ENCODE peak calls at places on chromosomes 3 and 15, in six cellular contexts. T is heart left ventricle, N is HCT116, K is tibial nerve, R is psoas muscle, Q is tibial artery. I is an unnamed sample. For H3K4me1, the result is how much of the 10 kb centered on the place peaks cover.

GRCh38 chr3:156449712-156450574 is 105.0 kb downstream of the SSR3 start:
- DNase-seq in T (no peak), N (peak), K (no peak), R (no peak), Q (no peak), I (no peak)

GRCh38 chr3:177050466-177051237 is 146.6 kb downstream of the TBL1XR1 start:
- DNase-seq in T (no peak), N (peak), K (no peak), R (no peak), Q (no peak), I (no peak)

GRCh38 chr15:62365795-62366442 is 200.8 kb upstream of the C2CD4B start:
- DNase-seq in T (no peak), N (no peak), K (no peak), R (no peak), Q (no peak), I (no peak)

GRCh38 chr3:32322311-32322710 is 69.3 kb upstream of the CMTM7 start:
- DNase-seq in T (no peak), N (no peak), K (no peak), R (no peak), Q (no peak), I (no peak)

GRCh38 chr3:13245579-13245978 is 172.3 kb upstream of the IQSEC1 start:
- DNase-seq in T (no peak), N (no peak), K (no peak), R (no peak), Q (no peak), I (no peak)

GRCh38 chr3:42115223-42115622 is 24.1 kb downstream of the TRAK1 start:
- DNase-seq in T (peak), N (no peak), K (no peak), R (peak), Q (no peak), I (no peak)

GRCh38 chr15:61835476-61836106 is 224.7 kb downstream of the VPS13C start:
- DNase-seq in T (peak), N (peak), K (peak), R (peak), Q (peak), I (no peak)

GRCh38 chr3:26245236-26245635 is 377.3 kb upstream of the LRRC3B start:
- DNase-seq in T (no peak), N (no peak), K (no peak), R (no peak), Q (no peak), I (no peak)

GRCh38 chr3:76631251-76631650 is 408.6 kb upstream of the ROBO2 start:
- DNase-seq in T (no peak), N (no peak), K (no peak), R (no peak), Q (no peak), I (no peak)

GRCh38 chr3:123688241-123688747 is 103.4 kb upstream of the HACD2 start:
- DNase-seq in T (no peak), N (peak), K (no peak), R (no peak), Q (peak), I (no peak)

GRCh38 chr3:53109822-53110771 is 20.1 kb downstream of the RFT1 start:
- DNase-seq in T (peak), N (peak), K (no peak), R (peak), Q (peak), I (no peak)

GRCh38 chr3:135458539-135458938 is 507.0 kb upstream of the PPP2R3A start:
- DNase-seq in T (no peak), N (no peak), K (no peak), R (no peak), Q (no peak), I (no peak)

GRCh38 chr15:80251505-80252280 is at the start of gene CTXND1:
- DNase-seq in T (no peak), N (no peak), K (no peak), R (peak), Q (no peak), I (no peak)

GRCh38 chr15:34905047-34905446 is 64.5 kb downstream of the AQR start:
- DNase-seq in T (no peak), N (no peak), K (no peak), R (no peak), Q (no peak), I (no peak)

GRCh38 chr15:83747050-83747717 is 93.3 kb downstream of the ADAMTSL3 start:
- DNase-seq in T (peak), N (peak), K (no peak), R (no peak), Q (peak), I (no peak)

GRCh38 chr3:102398196-102398595 is 36.6 kb upstream of the ZPLD1 start:
- DNase-seq in T (no peak), N (no peak), K (no peak), R (no peak), Q (no peak), I (no peak)

GRCh38 chr15:65263313-65263712 is 23.4 kb downstream of the PARP16 start:
- DNase-seq in T (no peak), N (no peak), K (no peak), R (no peak), Q (no peak), I (no peak)

GRCh38 chr3:121493431-121493830 is 52.4 kb downstream of the POLQ start:
- DNase-seq in T (no peak), N (no peak), K (no peak), R (no peak), Q (no peak), I (no peak)

GRCh38 chr15:63043391-63044076 is 987 bp downstream of the TPM1 start:
- DNase-seq in T (peak), N (no peak), K (no peak), R (peak), Q (no peak), I (no peak)

GRCh38 chr15:46934851-46935250 is 782.5 kb upstream of the SEMA6D start:
- DNase-seq in T (no peak), N (no peak), K (no peak), R (no peak), Q (no peak), I (no peak)

GRCh38 chr3:20700702-20701101 is 514.7 kb upstream of the SGO1 start:
- DNase-seq in T (no peak), N (no peak), K (no peak), R (no peak), Q (no peak), I (no peak)

GRCh38 chr15:97085806-97086205 is 755.3 kb downstream of the NR2F2 start:
- DNase-seq in T (no peak), N (no peak), K (no peak), R (no peak), Q (no peak), I (no peak)

GRCh38 chr3:188037116-188037718 is 116.7 kb upstream of the LPP start:
- DNase-seq in T (peak), N (peak), K (no peak), R (no peak), Q (no peak), I (no peak)

GRCh38 chr3:140822381-140823047 is 119.1 kb upstream of the SLC25A36 start:
- DNase-seq in T (no peak), N (no peak), K (no peak), R (no peak), Q (no peak), I (no peak)

GRCh38 chr15:50353251-50353998 is 1.6 kb downstream of the GABPB1 start:
- DNase-seq in T (no peak), N (no peak), K (no peak), R (no peak), Q (no peak), I (no peak)

GRCh38 chr3:120350431-120350941 is 1.3 kb upstream of the LRRC58 start:
- DNase-seq in T (no peak), N (no peak), K (no peak), R (no peak), Q (peak), I (no peak)

GRCh38 chr3:195542691-195543641 is at the start of gene PPP1R2:
- DNase-seq in T (peak), N (peak), K (peak), R (peak), Q (peak), I (peak)

GRCh38 chr3:180408654-180409053 is 193.3 kb upstream of the TTC14 start:
- DNase-seq in T (no peak), N (no peak), K (no peak), R (no peak), Q (no peak), I (no peak)

GRCh38 chr15:49215768-49216739 is 46.0 kb downstream of the GALK2 start:
- DNase-seq in T (peak), N (peak), K (no peak), R (no peak), Q (no peak), I (no peak)

GRCh38 chr3:48428863-48429415 is 947 bp downstream of the PLXNB1 start:
- DNase-seq in T (peak), N (no peak), K (no peak), R (peak), Q (peak), I (no peak)

GRCh38 chr3:195080125-195080524 is 190.8 kb downstream of the XXYLT1 start:
- DNase-seq in T (no peak), N (no peak), K (no peak), R (no peak), Q (no peak), I (no peak)

GRCh38 chr3:50502225-50502583 is 1.2 kb downstream of the CACNA2D2 start:
- DNase-seq in T (no peak), N (no peak), K (no peak), R (no peak), Q (no peak), I (no peak)

GRCh38 chr3:134677196-134677986 is 26.6 kb upstream of the KY start:
- DNase-seq in T (peak), N (peak), K (no peak), R (no peak), Q (no peak), I (no peak)

GRCh38 chr15:101017935-101018849 is 99.0 kb downstream of the LRRK1 start:
- DNase-seq in T (no peak), N (no peak), K (no peak), R (no peak), Q (no peak), I (no peak)

GRCh38 chr15:57747206-57747605 is 40.7 kb downstream of the POLR2M start:
- DNase-seq in T (no peak), N (no peak), K (no peak), R (peak), Q (peak), I (no peak)

GRCh38 chr3:197268319-197268718 is 30.1 kb downstream of the DLG1 start:
- DNase-seq in T (no peak), N (no peak), K (no peak), R (no peak), Q (no peak), I (no peak)

GRCh38 chr3:197266331-197266730 is 32.1 kb downstream of the DLG1 start:
- DNase-seq in T (no peak), N (no peak), K (no peak), R (no peak), Q (no peak), I (no peak)

GRCh38 chr3:197270558-197271317 is 27.7 kb downstream of the DLG1 start:
- DNase-seq in T (no peak), N (no peak), K (no peak), R (no peak), Q (no peak), I (no peak)

DNA sequence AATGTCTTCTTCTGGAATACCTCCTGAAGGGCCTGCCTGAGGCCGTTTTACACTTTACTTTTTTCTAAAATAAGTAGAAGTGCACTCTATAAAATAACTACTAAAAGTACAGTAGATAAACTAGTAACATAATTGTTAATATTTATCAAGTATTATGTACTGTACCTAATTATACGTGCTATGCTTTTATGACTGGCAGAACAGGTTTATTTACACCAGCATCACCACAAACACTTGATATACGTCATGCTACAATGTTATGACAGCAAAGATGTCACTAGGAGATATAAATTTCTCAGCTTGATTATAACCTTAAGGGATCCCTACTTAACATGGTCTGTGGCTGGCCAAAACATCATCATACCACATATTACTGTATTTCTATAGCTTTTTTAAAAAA is 29.4 kb downstream of the DLG1 start:
- DNase-seq in T (no peak), N (no peak), K (no peak), R (no peak), Q (no peak), I (no peak)
- H3K4me1 ChIP-seq in T (under half), N (under half), K (under half), R (half or more), Q (under half), I (under half)

GRCh38 chr3:46105313-46105919 is 78.1 kb upstream of the XCR1 start:
- DNase-seq in T (no peak), N (no peak), K (no peak), R (no peak), Q (no peak), I (no peak)
- H3K27ac ChIP-seq in T (no peak), N (no peak), K (no peak), R (no peak), Q (no peak), I (no peak)

GRCh38 chr3:171453175-171453868 is 6.9 kb downstream of the TNIK start:
- DNase-seq in T (no peak), N (no peak), K (no peak), R (no peak), Q (no peak), I (no peak)
- TF ChIP-seq CTCF in T (no peak), N (peak), K (no peak), R (peak), Q (no peak), I (no peak)

GRCh38 chr15:69088300-69088965 is 72.0 kb upstream of the GLCE start:
- DNase-seq in T (no peak), N (no peak), K (no peak), R (no peak), Q (no peak), I (no peak)
- H3K4me1 ChIP-seq in T (under half), N (under half), K (under half), R (under half), Q (under half), I (half or more)

GRCh38 chr3:179068779-179069530 is 2.7 kb downstream of the ZMAT3 start:
- DNase-seq in T (no peak), N (no peak), K (no peak), R (no peak), Q (no peak), I (no peak)

GRCh38 chr3:179063945-179064560 is 7.6 kb downstream of the ZMAT3 start:
- DNase-seq in T (no peak), N (no peak), K (no peak), R (no peak), Q (no peak), I (no peak)

GRCh38 chr3:179067291-179067690 is 4.3 kb downstream of the ZMAT3 start:
- DNase-seq in T (no peak), N (no peak), K (no peak), R (no peak), Q (no peak), I (no peak)

GRCh38 chr3:179067839-179068238 is 3.8 kb downstream of the ZMAT3 start:
- DNase-seq in T (no peak), N (no peak), K (no peak), R (no peak), Q (no peak), I (no peak)

DNA sequence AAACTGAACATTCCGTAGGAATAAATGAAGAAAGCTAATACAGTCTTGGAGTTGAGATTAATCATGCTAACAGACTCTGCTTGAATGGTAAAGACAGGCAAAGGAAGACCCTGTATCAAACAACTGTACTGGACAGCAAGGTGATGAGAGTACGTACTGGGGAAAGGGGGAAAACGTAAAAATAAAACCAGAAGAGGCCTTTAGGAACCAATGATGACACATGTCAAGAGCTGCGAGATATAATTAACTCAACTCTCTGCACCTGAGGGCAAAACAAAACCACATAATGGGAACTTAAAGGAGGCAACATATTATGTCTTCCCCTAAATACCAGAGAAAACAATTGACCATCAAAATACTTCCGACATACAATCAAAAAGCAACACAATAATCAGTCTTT is 5.6 kb downstream of the ZMAT3 start:
- DNase-seq in T (no peak), N (no peak), K (no peak), R (no peak), Q (no peak), I (no peak)
- H3K27ac ChIP-seq in T (no peak), N (no peak), K (no peak), R (no peak), Q (no peak), I (no peak)

DNA sequence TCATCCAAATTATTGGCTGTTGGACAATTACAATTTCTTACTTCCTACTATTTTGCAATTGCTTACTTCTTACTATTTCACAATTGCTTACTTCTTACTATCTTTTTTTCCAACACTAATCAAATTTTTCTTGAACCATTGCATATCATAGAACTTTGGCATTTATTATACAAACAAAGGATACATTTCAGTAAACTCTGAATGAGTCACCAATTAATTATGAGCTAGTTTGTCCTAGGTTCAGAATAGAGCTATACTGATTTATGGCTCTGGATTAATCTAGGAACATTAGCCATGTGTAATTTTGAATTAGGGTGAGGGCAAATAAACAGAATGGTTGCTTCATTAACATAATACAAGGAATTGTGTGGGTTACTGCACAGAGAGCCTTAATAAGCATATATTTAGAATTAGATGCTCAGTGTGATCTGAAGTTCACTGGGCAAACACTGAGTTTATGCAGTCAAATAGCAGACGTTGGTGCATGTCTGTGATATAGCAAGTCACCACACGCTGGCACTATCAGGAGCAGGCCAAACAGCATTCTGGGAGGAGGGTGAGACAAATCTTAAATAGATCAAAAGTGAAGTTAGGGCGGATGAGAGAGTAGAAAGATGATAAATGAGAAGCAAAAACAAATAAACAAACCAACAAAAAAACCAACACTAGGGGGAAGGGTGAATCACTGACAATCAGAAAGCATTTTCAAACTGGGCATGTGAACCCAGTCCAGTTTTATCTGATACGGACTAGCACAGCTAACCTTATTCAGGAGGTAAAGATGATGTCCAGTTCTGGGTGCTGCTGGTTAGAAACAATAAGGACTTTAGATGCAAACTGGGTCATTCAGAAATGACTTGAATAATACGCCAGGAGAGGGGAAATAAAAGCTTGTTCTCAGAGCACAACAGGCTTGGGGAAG is 21.4 kb downstream of the GABRR3 start:
- DNase-seq in T (no peak), N (no peak), K (no peak), R (no peak), Q (no peak), I (no peak)
- TF ChIP-seq CTCF in T (no peak), N (peak), K (no peak), R (no peak), Q (no peak), I (peak)

GRCh38 chr3:83934208-83935150 is 1024.3 kb upstream of the CADM2 start:
- DNase-seq in T (no peak), N (no peak), K (no peak), R (no peak), Q (no peak), I (no peak)
- H3K4me1 ChIP-seq in T (under half), N (under half), K (under half), R (under half), Q (under half), I (under half)

DNA sequence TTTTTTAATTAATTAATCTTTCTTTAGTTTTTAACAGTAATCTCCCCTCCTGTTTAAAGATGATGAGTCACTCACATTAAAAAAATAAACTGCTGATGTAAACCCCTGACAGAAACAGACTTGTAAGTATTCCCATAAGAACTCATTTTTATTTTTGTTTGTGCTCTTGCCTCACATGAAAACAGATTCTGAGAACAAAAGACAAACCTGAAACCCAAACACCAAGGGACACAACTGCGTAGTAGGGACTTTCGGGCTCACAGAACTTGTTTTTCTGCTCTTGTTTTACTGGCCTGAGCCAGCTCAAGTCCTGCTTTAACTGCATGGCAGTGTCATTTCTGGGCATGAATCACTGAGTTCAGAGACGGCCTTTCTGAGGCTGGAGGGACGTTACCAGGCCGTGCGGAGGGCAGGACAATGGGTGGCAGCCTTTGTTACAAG is 600.8 kb downstream of the FOXP1 start:
- DNase-seq in T (peak), N (peak), K (peak), R (peak), Q (peak), I (no peak)
- H3K27ac ChIP-seq in T (peak), N (peak), K (peak), R (peak), Q (peak), I (peak)

I was measured in esophagus squamous epithelium.